ENCODE peak calls at places on chromosome 7, in five cellular contexts. S, V, Q, W and M are unnamed samples.

GRCh38 chr7:4017785-4018184 is 664.3 kb upstream of the FOXK1 start:
- DNase-seq in S (no peak), V (no peak), Q (no peak), W (no peak), M (no peak)

GRCh38 chr7:770786-771185 is 43.7 kb upstream of the PRKAR1B start:
- DNase-seq in S (no peak), V (no peak), Q (no peak), W (no peak), M (no peak)

GRCh38 chr7:1883834-1884582 is 213.9 kb downstream of the ELFN1 start:
- DNase-seq in S (peak; percentile 79), V (no peak), Q (no peak), W (no peak), M (no peak)

GRCh38 chr7:74289018-74289659 is at the start of gene CLIP2:
- DNase-seq in S (peak; percentile 82), V (no peak), Q (peak; percentile 81), W (peak; percentile 83), M (no peak)

GRCh38 chr7:99112097-99112496 is 31.8 kb downstream of the SMURF1 start:
- DNase-seq in S (no peak), V (no peak), Q (no peak), W (peak; percentile 37), M (no peak)

GRCh38 chr7:38675500-38676106 is 44.4 kb upstream of the AMPH start:
- DNase-seq in S (no peak), V (no peak), Q (no peak), W (no peak), M (no peak)

GRCh38 chr7:151115121-151115835 is 29.0 kb downstream of the AGAP3 start:
- DNase-seq in S (peak; percentile 68), V (no peak), Q (no peak), W (no peak), M (no peak)

GRCh38 chr7:36048141-36048901 is 104.7 kb upstream of the EEPD1 start:
- DNase-seq in S (no peak), V (peak; percentile 69), Q (peak; percentile 42), W (no peak), M (no peak)

GRCh38 chr7:81769891-81770818 is at the start of gene HGF:
- DNase-seq in S (no peak), V (peak; percentile 70), Q (peak; percentile 57), W (no peak), M (peak; percentile 1)

GRCh38 chr7:68691261-68692216 is 906.7 kb upstream of the AUTS2 start:
- DNase-seq in S (no peak), V (peak; percentile 76), Q (peak; percentile 78), W (no peak), M (no peak)

GRCh38 chr7:73332447-73332846 is 4.5 kb downstream of the FKBP6 start:
- DNase-seq in S (no peak), V (no peak), Q (no peak), W (no peak), M (no peak)

GRCh38 chr7:103343758-103344452 is 662 bp downstream of the DNAJC2 start:
- DNase-seq in S (no peak), V (no peak), Q (peak; percentile 49), W (no peak), M (no peak)

GRCh38 chr7:35258891-35259537 is 5.1 kb upstream of the TBX20 start:
- DNase-seq in S (no peak), V (no peak), Q (no peak), W (no peak), M (no peak)

DNA sequence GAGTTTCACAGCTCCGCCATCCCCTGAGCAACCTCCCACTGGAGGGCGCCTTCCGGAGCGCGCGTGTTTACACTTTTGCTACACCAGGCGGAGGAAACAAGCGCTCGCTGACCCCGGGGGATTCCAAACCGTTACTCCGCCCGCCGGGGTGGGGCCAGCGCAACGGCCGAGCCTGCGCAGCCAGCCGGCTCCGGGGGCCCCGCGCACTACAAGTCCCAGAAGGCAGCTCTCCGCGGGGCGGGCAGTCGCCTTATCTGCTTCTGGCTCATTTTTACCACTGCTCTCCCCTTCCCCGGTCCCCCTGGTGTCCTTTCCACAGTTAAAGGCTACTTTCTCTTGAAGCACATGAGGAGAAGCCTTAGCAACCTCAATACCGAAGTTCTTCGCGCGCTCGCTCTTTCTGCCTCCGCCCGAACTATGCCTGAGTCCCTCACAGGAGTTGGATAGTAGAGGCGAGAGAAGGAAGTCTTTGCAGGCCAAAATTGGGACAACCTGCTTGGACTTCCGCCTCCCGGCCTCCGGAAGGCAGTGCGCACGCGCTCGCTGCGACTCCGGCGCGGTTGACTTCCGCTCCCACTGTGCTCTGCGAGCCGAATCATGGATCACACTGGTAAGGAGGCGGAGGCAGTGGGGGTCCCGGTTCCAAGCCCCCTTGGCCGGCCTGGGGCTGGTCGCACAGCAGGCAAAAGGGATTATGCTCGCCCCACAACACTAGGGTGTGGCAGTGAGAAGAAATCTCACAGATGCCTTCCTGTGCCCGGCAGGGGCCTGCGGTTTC is at the start of gene CBLL1:
- DNase-seq in S (peak; percentile 94), V (peak; percentile 87), Q (peak; percentile 97), W (peak; percentile 98), M (peak; percentile 84)
- TF ChIP-seq CTCF in S (peak; percentile 41), V (peak; percentile 81), Q (peak; percentile 63), W (peak; percentile 77), M (peak; percentile 69)

GRCh38 chr7:155460926-155461613 is 3.1 kb downstream of the EN2 start:
- DNase-seq in S (no peak), V (no peak), Q (no peak), W (no peak), M (no peak)

GRCh38 chr7:155458317-155459132 is 596 bp downstream of the EN2 start:
- DNase-seq in S (no peak), V (no peak), Q (no peak), W (no peak), M (no peak)

GRCh38 chr7:155457544-155458316 is at the start of gene EN2:
- DNase-seq in S (no peak), V (no peak), Q (no peak), W (no peak), M (no peak)

GRCh38 chr7:155459867-155460461 is 2.0 kb downstream of the EN2 start:
- DNase-seq in S (no peak), V (no peak), Q (no peak), W (no peak), M (no peak)

DNA sequence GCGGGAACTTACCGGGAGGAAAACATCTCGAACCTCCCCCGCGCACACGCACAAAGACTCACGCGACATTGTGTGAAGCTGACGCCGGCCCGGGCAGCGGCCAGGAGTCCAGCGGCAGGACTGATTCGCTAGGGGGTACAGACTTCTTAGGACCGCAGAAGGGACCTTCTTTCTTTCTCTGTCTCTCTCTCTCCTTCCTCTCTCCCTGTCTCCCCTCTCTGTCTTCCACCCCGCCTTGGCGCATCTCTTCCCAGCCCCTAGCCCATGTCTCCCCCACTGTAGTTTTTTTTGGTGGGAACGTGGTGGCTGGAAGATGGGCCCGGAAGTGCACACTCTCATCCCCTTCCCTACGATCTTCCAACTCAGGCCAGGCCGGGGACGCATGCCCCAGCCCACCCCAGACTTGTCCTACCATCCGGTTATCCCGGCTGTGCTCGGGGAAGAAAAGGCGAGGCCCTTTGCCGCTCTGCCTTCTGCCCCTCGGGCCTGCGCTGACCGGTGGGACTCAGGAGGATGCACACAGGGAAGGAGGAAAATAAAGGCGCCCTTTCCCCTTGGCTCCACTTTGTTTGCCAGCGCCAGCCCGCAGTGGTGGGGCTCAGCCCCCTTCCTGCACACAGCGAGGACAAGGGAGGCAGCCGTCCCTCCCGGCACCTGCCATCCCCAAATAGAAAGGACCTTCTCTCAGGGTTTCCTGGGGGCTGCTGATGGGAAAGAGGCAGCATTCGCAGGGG is 1.4 kb downstream of the EN2 start:
- DNase-seq in S (no peak), V (no peak), Q (no peak), W (no peak), M (no peak)
- H3K27me3 ChIP-seq in S (peaks cover 98% of the 10 kb centered on the region), V (peaks cover 77% of the 10 kb centered on the region), Q (peaks cover 94% of the 10 kb centered on the region), W (peaks cover 3% of the 10 kb centered on the region), M (peaks cover 66% of the 10 kb centered on the region)

DNA sequence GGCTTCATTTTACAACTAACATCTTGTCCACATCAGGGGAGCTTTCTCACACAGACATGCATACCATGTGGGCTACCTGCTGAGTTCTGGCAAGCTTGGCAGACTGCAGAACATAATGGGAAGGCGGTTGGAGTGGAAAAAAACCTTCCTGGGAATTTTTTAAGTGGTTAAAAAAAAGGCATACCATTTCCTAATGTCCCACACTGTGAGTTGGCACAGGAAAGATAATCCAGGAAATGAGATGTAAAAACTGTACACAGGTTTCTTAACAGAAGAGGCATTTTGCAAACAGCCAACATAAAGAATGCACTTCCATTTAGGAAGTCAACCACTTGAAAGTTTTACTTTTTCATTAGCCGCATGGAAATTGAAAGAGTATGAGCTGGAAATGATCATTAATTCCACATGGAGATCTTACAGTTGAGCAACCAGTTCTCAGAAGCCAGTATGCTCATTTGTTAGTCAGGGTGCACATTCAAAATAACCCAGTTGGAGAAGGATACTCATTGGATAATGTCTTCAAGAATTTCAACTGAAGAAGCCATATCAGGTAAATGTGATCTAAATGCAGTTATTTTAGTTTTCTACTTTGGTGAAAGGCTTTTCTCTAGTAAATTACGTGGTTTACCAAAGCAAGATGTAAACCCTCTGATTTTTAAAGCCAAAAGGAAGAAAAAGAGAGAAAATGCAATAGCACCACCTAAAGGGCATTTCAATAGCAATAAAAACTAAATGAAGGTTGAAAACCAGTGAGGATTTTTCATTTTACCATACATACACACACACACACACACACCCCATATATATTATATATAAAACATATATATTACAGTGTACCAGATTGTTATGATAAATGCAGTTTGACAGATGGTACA is 194.0 kb downstream of the TAX1BP1 start:
- DNase-seq in S (no peak), V (no peak), Q (no peak), W (no peak), M (no peak)
- TF ChIP-seq CTCF in S (peak; percentile 48), V (peak; percentile 23), Q (peak; percentile 35), W (peak; percentile 37), M (no peak)

GRCh38 chr7:157615101-157615817 is 278.5 kb downstream of the DNAJB6 start:
- DNase-seq in S (no peak), V (no peak), Q (no peak), W (no peak), M (no peak)

GRCh38 chr7:157615852-157616251 is 279.0 kb downstream of the DNAJB6 start:
- DNase-seq in S (no peak), V (no peak), Q (no peak), W (no peak), M (no peak)

GRCh38 chr7:157617401-157617800 is 280.6 kb downstream of the DNAJB6 start:
- DNase-seq in S (no peak), V (no peak), Q (no peak), W (no peak), M (no peak)

GRCh38 chr7:157616931-157617330 is 280.1 kb downstream of the DNAJB6 start:
- DNase-seq in S (no peak), V (no peak), Q (no peak), W (no peak), M (no peak)

DNA sequence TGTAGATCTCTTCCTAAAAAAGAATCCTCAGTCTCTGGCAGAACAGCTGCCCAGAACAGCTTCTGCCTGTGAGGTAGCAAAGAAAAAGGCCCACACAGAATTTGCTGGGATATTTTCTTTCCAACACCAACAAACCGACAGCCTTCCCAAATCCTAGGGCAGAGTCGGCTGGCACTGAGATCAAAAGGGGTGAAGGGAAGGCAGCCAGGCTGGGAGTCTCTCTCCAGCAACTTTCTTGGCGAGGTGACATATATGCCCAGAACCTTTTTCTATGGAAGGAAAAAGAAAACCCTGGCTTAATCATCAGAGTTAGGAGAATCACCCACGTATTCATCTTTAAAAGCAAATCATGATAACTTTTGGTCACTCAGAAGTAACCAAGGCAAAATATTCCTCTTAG is 279.6 kb downstream of the DNAJB6 start:
- DNase-seq in S (no peak), V (no peak), Q (no peak), W (no peak), M (no peak)
- H3K27me3 ChIP-seq in S (no peaks in the 10 kb centered on the region), V (no peaks in the 10 kb centered on the region), Q (no peaks in the 10 kb centered on the region), W (no peaks in the 10 kb centered on the region), M (no peaks in the 10 kb centered on the region)